ENCODE peak calls at places on chromosomes 1 and 21, in four cellular contexts. One of them, this sample, is unnamed.

GRCh38 chr1:170498896-170499295 is 33.1 kb upstream of the GORAB start:
- DNase-seq in psoas muscle: no peak
- DNase-seq in fibroblast of villous mesenchyme: no peak
- DNase-seq in kidney epithelial cell: no peak
- DNase-seq in this sample: no peak

GRCh38 chr1:164560076-164560475 is 1.1 kb downstream of the PBX1 start:
- DNase-seq in kidney epithelial cell: no peak
- DNase-seq in fibroblast of villous mesenchyme: peak
- DNase-seq in psoas muscle: no peak
- DNase-seq in this sample: no peak

GRCh38 chr1:161388639-161389038 is 21.0 kb upstream of the CFAP126 start:
- DNase-seq in psoas muscle: no peak
- DNase-seq in fibroblast of villous mesenchyme: no peak
- DNase-seq in kidney epithelial cell: no peak
- DNase-seq in this sample: no peak

GRCh38 chr1:224054012-224054411 is 59.9 kb upstream of the FBXO28 start:
- DNase-seq in psoas muscle: no peak
- DNase-seq in fibroblast of villous mesenchyme: no peak
- DNase-seq in kidney epithelial cell: no peak
- DNase-seq in this sample: no peak

GRCh38 chr1:17540255-17541001 is 930 bp downstream of the ARHGEF10L start:
- DNase-seq in fibroblast of villous mesenchyme: peak
- DNase-seq in psoas muscle: peak
- DNase-seq in kidney epithelial cell: no peak
- DNase-seq in this sample: no peak

GRCh38 chr21:45078877-45079281 is 4.5 kb downstream of the ADARB1 start:
- DNase-seq in psoas muscle: no peak
- DNase-seq in kidney epithelial cell: no peak
- DNase-seq in fibroblast of villous mesenchyme: peak
- DNase-seq in this sample: no peak

GRCh38 chr1:213724640-213725536 is 262.9 kb upstream of the PROX1 start:
- DNase-seq in fibroblast of villous mesenchyme: no peak
- DNase-seq in psoas muscle: peak
- DNase-seq in kidney epithelial cell: no peak
- DNase-seq in this sample: no peak

GRCh38 chr1:193884848-193885558 is 698.6 kb upstream of the B3GALT2 start:
- DNase-seq in kidney epithelial cell: no peak
- DNase-seq in fibroblast of villous mesenchyme: no peak
- DNase-seq in psoas muscle: no peak
- DNase-seq in this sample: no peak

GRCh38 chr1:226001852-226002666 is 2.9 kb upstream of the SDE2 start:
- DNase-seq in psoas muscle: peak
- DNase-seq in fibroblast of villous mesenchyme: no peak
- DNase-seq in kidney epithelial cell: no peak
- DNase-seq in this sample: no peak

GRCh38 chr1:37020653-37021277 is 13.6 kb downstream of the GRIK3 start:
- DNase-seq in kidney epithelial cell: no peak
- DNase-seq in fibroblast of villous mesenchyme: no peak
- DNase-seq in psoas muscle: no peak
- DNase-seq in this sample: no peak

GRCh38 chr1:160607051-160608032 is 28.0 kb upstream of the CD84 start:
- DNase-seq in kidney epithelial cell: peak
- DNase-seq in psoas muscle: no peak
- DNase-seq in fibroblast of villous mesenchyme: peak
- DNase-seq in this sample: peak

GRCh38 chr1:234213576-234214128 is 159.6 kb upstream of the COA6 start:
- DNase-seq in fibroblast of villous mesenchyme: no peak
- DNase-seq in psoas muscle: no peak
- DNase-seq in kidney epithelial cell: no peak
- DNase-seq in this sample: no peak

GRCh38 chr1:85681087-85681486 is 27.1 kb downstream of the ZNHIT6 start:
- DNase-seq in fibroblast of villous mesenchyme: no peak
- DNase-seq in kidney epithelial cell: peak
- DNase-seq in psoas muscle: no peak
- DNase-seq in this sample: no peak

GRCh38 chr21:34748862-34749261 is 80.1 kb downstream of the CLIC6 start:
- DNase-seq in psoas muscle: no peak
- DNase-seq in kidney epithelial cell: no peak
- DNase-seq in fibroblast of villous mesenchyme: no peak
- DNase-seq in this sample: no peak

GRCh38 chr21:34744801-34745200 is 76.0 kb downstream of the CLIC6 start:
- DNase-seq in psoas muscle: no peak
- DNase-seq in kidney epithelial cell: no peak
- DNase-seq in fibroblast of villous mesenchyme: no peak
- DNase-seq in this sample: no peak

GRCh38 chr21:34743285-34743684 is 74.5 kb downstream of the CLIC6 start:
- DNase-seq in fibroblast of villous mesenchyme: no peak
- DNase-seq in psoas muscle: no peak
- DNase-seq in kidney epithelial cell: no peak
- DNase-seq in this sample: no peak

GRCh38 chr21:34743831-34744230 is 75.0 kb downstream of the CLIC6 start:
- DNase-seq in psoas muscle: peak
- DNase-seq in fibroblast of villous mesenchyme: peak
- DNase-seq in kidney epithelial cell: no peak
- DNase-seq in this sample: no peak

DNA sequence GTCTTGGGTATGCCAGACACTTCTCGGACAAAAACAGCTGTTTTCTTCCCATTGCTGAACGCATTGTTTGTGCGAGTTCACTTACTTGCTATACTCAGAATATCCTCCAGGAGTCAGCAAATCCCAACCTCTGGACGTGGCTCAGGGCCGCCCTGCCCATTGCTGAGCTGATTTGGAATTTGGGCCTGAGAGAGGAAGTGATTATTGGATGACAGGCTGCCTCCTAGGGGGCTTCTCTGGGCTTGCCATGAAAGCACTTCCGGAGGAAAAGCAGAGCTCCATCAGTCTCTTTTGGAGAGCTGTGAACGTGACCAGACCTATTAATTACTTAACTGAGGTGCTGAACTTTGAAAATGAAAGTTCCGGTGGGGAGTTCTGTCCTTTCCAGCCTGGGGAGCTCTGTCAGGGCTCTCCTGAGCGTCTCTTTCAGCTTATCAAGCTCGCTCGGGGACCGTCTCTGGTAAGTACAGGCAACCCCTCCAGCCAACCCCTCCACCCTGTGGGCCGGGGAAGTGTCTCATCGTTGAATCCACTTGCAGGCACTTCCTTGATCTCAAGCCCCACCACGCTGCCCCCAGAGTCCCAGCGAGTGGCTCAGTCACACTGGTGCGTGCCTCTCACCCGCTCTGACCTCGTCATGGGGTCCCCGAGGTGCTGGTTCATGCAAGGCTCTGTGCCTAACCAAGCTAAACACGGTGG is 76.9 kb downstream of the CLIC6 start:
- DNase-seq in kidney epithelial cell: peak
- DNase-seq in psoas muscle: peak
- DNase-seq in fibroblast of villous mesenchyme: peak
- DNase-seq in this sample: no peak
- TF ChIP-seq CTCF in kidney epithelial cell: peak
- TF ChIP-seq CTCF in psoas muscle: peak
- TF ChIP-seq CTCF in fibroblast of villous mesenchyme: peak
- TF ChIP-seq CTCF in this sample: peak

DNA sequence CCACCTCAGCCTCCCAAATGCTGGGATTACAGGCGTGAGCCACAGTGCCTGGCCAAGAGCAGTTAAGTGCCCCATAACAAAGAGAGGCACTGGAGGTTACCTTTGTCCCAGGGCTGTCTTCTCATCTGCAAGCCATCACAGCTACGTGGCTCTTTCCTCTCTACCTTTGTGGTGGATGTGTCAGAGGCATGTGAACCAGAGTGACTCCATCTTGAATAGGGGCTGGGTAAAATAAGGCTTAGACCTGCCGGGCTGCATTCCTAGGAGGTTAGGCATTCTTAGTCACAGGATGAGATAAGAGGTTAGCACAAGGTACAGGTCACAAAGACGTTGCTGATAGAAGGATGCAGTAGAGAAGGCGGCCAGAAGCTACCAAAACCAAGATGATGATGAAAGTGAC is 59.4 kb upstream of the POU2F1 start:
- DNase-seq in kidney epithelial cell: no peak
- DNase-seq in psoas muscle: no peak
- DNase-seq in fibroblast of villous mesenchyme: no peak
- DNase-seq in this sample: no peak
- H3K4me3 ChIP-seq in kidney epithelial cell: no peak
- H3K4me3 ChIP-seq in psoas muscle: no peak
- H3K4me3 ChIP-seq in fibroblast of villous mesenchyme: no peak
- H3K4me3 ChIP-seq in this sample: no peak

DNA sequence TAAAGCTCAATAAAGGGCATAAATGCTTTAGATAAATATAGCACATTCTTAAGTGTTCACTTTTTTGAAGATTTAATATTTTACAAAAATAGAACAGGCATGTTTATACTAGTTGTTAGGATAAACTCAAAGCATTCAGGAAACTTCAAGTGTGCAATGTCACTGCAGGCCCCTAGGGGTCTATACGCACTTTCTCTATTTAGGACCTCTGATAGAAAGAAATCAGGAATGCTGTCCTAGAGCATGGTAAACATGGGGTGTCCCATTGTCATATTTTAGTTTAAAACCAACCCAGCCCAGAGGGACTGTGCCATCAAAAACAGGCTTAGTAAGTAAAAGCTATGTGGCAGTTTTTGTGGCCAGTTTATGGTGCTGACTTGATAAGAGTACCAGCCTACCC is 102.2 kb downstream of the BARHL2 start:
- DNase-seq in kidney epithelial cell: no peak
- DNase-seq in fibroblast of villous mesenchyme: no peak
- DNase-seq in psoas muscle: no peak
- DNase-seq in this sample: no peak
- TF ChIP-seq CTCF in kidney epithelial cell: peak
- TF ChIP-seq CTCF in fibroblast of villous mesenchyme: peak
- TF ChIP-seq CTCF in psoas muscle: peak
- TF ChIP-seq CTCF in this sample: no peak

DNA sequence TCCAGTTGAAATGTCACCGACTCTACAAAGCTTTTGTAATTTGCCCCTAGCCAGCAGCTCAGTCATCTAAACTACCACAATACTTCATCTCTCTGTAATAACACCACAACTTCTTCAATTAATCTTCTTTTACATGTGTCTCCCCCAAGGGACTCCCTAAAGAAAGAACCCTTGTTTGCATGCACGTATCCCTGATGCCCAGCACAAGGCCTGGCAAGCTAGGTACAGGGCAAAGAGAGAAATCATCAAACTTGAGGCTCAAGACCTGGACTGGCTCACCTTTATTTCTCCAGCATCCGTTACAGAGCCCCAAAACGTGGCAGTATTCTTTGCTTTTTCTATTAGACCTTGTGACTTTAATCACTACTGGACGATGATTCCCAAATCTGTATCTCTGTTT is 2.6 kb downstream of the ZBTB21 start:
- DNase-seq in psoas muscle: no peak
- DNase-seq in kidney epithelial cell: no peak
- DNase-seq in fibroblast of villous mesenchyme: no peak
- DNase-seq in this sample: no peak
- H3K4me3 ChIP-seq in psoas muscle: no peak
- H3K4me3 ChIP-seq in kidney epithelial cell: no peak
- H3K4me3 ChIP-seq in fibroblast of villous mesenchyme: no peak
- H3K4me3 ChIP-seq in this sample: no peak

GRCh38 chr1:38030596-38031512 is 15.7 kb downstream of the POU3F1 start:
- DNase-seq in psoas muscle: no peak
- DNase-seq in fibroblast of villous mesenchyme: no peak
- DNase-seq in kidney epithelial cell: no peak
- DNase-seq in this sample: no peak

GRCh38 chr1:38028105-38028591 is 15.6 kb downstream of the UTP11 start:
- DNase-seq in fibroblast of villous mesenchyme: no peak
- DNase-seq in psoas muscle: no peak
- DNase-seq in kidney epithelial cell: no peak
- DNase-seq in this sample: no peak

GRCh38 chr1:38029725-38030511 is 16.7 kb downstream of the POU3F1 start:
- DNase-seq in psoas muscle: peak
- DNase-seq in kidney epithelial cell: peak
- DNase-seq in fibroblast of villous mesenchyme: peak
- DNase-seq in this sample: no peak

GRCh38 chr1:38028671-38029070 is 16.1 kb downstream of the UTP11 start:
- DNase-seq in psoas muscle: no peak
- DNase-seq in fibroblast of villous mesenchyme: no peak
- DNase-seq in kidney epithelial cell: no peak
- DNase-seq in this sample: no peak

DNA sequence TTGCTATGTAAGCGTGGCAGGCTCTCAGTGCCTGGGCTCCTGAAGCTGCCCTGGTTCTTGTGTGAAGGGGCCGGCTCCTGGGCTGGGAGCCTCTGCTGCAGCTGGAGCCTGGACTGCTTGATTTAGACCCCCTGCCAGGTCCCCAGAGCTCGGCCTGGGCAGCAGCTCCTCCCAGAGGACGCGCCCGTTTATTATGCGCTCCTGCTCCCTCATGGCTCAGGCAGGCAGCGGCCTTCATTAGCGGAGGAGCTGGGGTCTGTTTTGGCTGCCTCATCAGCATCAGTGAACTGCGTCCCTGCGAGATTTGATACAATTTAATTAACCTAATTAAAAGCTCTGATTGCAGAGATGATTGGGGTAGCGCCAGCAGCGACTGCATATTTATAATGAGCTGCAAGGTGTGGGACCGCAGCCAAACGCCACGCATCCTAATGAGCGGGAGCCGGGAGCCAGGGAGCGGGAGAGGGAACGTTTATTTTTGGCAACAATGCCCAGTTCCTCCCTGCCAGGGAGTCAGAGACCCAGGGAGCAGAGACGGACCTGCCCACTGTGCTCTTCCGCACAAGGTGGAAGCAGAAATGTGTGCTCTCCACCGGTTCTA is 16.6 kb downstream of the UTP11 start:
- DNase-seq in kidney epithelial cell: no peak
- DNase-seq in fibroblast of villous mesenchyme: no peak
- DNase-seq in psoas muscle: peak
- DNase-seq in this sample: no peak
- TF ChIP-seq CTCF in kidney epithelial cell: peak
- TF ChIP-seq CTCF in fibroblast of villous mesenchyme: no peak
- TF ChIP-seq CTCF in psoas muscle: no peak
- TF ChIP-seq CTCF in this sample: peak